ENCODE peak calls at places on chromosomes 7 and 10, in seven cellular contexts. One of them, this sample, is unnamed.
A peak's percentile ranks its signal among the peaks of the same experiment; 100 is the strongest.

GRCh38 chr10:61463035-61463909 is 10.1 kb upstream of the TMEM26 start:
- DNase-seq in ovary: no peak
- DNase-seq in left ventricle myocardium inferior: no peak
- DNase-seq in Calu3: no peak
- DNase-seq in psoas muscle: no peak
- DNase-seq in Caco-2: no peak
- DNase-seq in kidney epithelial cell: no peak
- DNase-seq in this sample: peak; percentile 67

GRCh38 chr10:89216056-89216455 is 8.9 kb upstream of the CH25H start:
- DNase-seq in ovary: no peak
- DNase-seq in left ventricle myocardium inferior: no peak
- DNase-seq in Calu3: no peak
- DNase-seq in psoas muscle: no peak
- DNase-seq in Caco-2: no peak
- DNase-seq in kidney epithelial cell: no peak
- DNase-seq in this sample: no peak

GRCh38 chr7:24378871-24379608 is 95.0 kb downstream of the NPY start:
- DNase-seq in ovary: no peak
- DNase-seq in left ventricle myocardium inferior: no peak
- DNase-seq in Calu3: peak; percentile 67
- DNase-seq in psoas muscle: no peak
- DNase-seq in Caco-2: no peak
- DNase-seq in kidney epithelial cell: peak; percentile 71
- DNase-seq in this sample: no peak

GRCh38 chr7:6128205-6128604 is 97.0 kb downstream of the ANKRD61 start:
- DNase-seq in ovary: no peak
- DNase-seq in left ventricle myocardium inferior: no peak
- DNase-seq in Calu3: no peak
- DNase-seq in psoas muscle: no peak
- DNase-seq in Caco-2: no peak
- DNase-seq in kidney epithelial cell: no peak
- DNase-seq in this sample: no peak

GRCh38 chr10:30986027-30986672 is 45.5 kb downstream of the ZNF438 start:
- DNase-seq in ovary: no peak
- DNase-seq in left ventricle myocardium inferior: no peak
- DNase-seq in Calu3: no peak
- DNase-seq in psoas muscle: no peak
- DNase-seq in Caco-2: no peak
- DNase-seq in kidney epithelial cell: no peak
- DNase-seq in this sample: no peak

GRCh38 chr7:30068117-30068516 is 39.9 kb downstream of the PLEKHA8 start:
- DNase-seq in ovary: no peak
- DNase-seq in left ventricle myocardium inferior: no peak
- DNase-seq in Calu3: no peak
- DNase-seq in psoas muscle: no peak
- DNase-seq in Caco-2: no peak
- DNase-seq in kidney epithelial cell: peak; percentile 47
- DNase-seq in this sample: peak; percentile 82

GRCh38 chr10:15558136-15558535 is 161.6 kb downstream of the ITGA8 start:
- DNase-seq in ovary: no peak
- DNase-seq in left ventricle myocardium inferior: no peak
- DNase-seq in Calu3: no peak
- DNase-seq in psoas muscle: no peak
- DNase-seq in Caco-2: no peak
- DNase-seq in kidney epithelial cell: no peak
- DNase-seq in this sample: peak; percentile 92

GRCh38 chr10:65818990-65819389 is 1106.8 kb upstream of the LRRTM3 start:
- DNase-seq in ovary: no peak
- DNase-seq in left ventricle myocardium inferior: no peak
- DNase-seq in Calu3: no peak
- DNase-seq in psoas muscle: no peak
- DNase-seq in Caco-2: no peak
- DNase-seq in kidney epithelial cell: no peak
- DNase-seq in this sample: no peak

GRCh38 chr7:142883145-142883544 is 2.4 kb downstream of the TRPV6 start:
- DNase-seq in ovary: no peak
- DNase-seq in left ventricle myocardium inferior: no peak
- DNase-seq in Calu3: no peak
- DNase-seq in psoas muscle: no peak
- DNase-seq in Caco-2: no peak
- DNase-seq in kidney epithelial cell: no peak
- DNase-seq in this sample: no peak

GRCh38 chr10:70806841-70807240 is 8.9 kb upstream of the SGPL1 start:
- DNase-seq in ovary: no peak
- DNase-seq in left ventricle myocardium inferior: no peak
- DNase-seq in Calu3: no peak
- DNase-seq in psoas muscle: no peak
- DNase-seq in Caco-2: no peak
- DNase-seq in kidney epithelial cell: no peak
- DNase-seq in this sample: no peak

GRCh38 chr10:128047337-128047736 is 78.9 kb downstream of the MKI67 start:
- DNase-seq in ovary: peak; percentile 10
- DNase-seq in left ventricle myocardium inferior: peak; percentile 71
- DNase-seq in Calu3: peak; percentile 82
- DNase-seq in psoas muscle: peak; percentile 55
- DNase-seq in Caco-2: peak; percentile 53
- DNase-seq in kidney epithelial cell: peak; percentile 78
- DNase-seq in this sample: no peak

GRCh38 chr7:29471444-29472138 is 92.0 kb upstream of the PRR15 start:
- DNase-seq in ovary: no peak
- DNase-seq in left ventricle myocardium inferior: no peak
- DNase-seq in Calu3: no peak
- DNase-seq in psoas muscle: no peak
- DNase-seq in Caco-2: peak; percentile 59
- DNase-seq in kidney epithelial cell: no peak
- DNase-seq in this sample: no peak

GRCh38 chr7:34652784-34653183 is 5.2 kb upstream of the NPSR1 start:
- DNase-seq in ovary: no peak
- DNase-seq in left ventricle myocardium inferior: no peak
- DNase-seq in Calu3: peak; percentile 67
- DNase-seq in psoas muscle: no peak
- DNase-seq in Caco-2: peak; percentile 43
- DNase-seq in kidney epithelial cell: no peak
- DNase-seq in this sample: no peak

GRCh38 chr7:155355745-155356144 is 58.1 kb downstream of the INSIG1 start:
- DNase-seq in ovary: no peak
- DNase-seq in left ventricle myocardium inferior: no peak
- DNase-seq in Calu3: no peak
- DNase-seq in psoas muscle: no peak
- DNase-seq in Caco-2: no peak
- DNase-seq in kidney epithelial cell: no peak
- DNase-seq in this sample: no peak

GRCh38 chr10:55629792-55630490 is 731.1 kb downstream of the ZWINT start:
- DNase-seq in ovary: no peak
- DNase-seq in left ventricle myocardium inferior: no peak
- DNase-seq in Calu3: no peak
- DNase-seq in psoas muscle: peak; percentile 18
- DNase-seq in Caco-2: no peak
- DNase-seq in kidney epithelial cell: no peak
- DNase-seq in this sample: no peak

GRCh38 chr10:43693602-43694001 is 44.9 kb upstream of the ZNF32 start:
- DNase-seq in ovary: no peak
- DNase-seq in left ventricle myocardium inferior: no peak
- DNase-seq in Calu3: no peak
- DNase-seq in psoas muscle: no peak
- DNase-seq in Caco-2: no peak
- DNase-seq in kidney epithelial cell: no peak
- DNase-seq in this sample: no peak

GRCh38 chr10:124414077-124414476 is 4.6 kb downstream of the OAT start:
- DNase-seq in ovary: no peak
- DNase-seq in left ventricle myocardium inferior: no peak
- DNase-seq in Calu3: no peak
- DNase-seq in psoas muscle: no peak
- DNase-seq in Caco-2: no peak
- DNase-seq in kidney epithelial cell: no peak
- DNase-seq in this sample: no peak

GRCh38 chr10:61896854-61897661 is 4.4 kb upstream of the ARID5B start:
- DNase-seq in ovary: peak; percentile 56
- DNase-seq in left ventricle myocardium inferior: peak; percentile 38
- DNase-seq in Calu3: peak; percentile 71
- DNase-seq in psoas muscle: peak; percentile 53
- DNase-seq in Caco-2: peak; percentile 78
- DNase-seq in kidney epithelial cell: no peak
- DNase-seq in this sample: no peak

GRCh38 chr10:99682752-99683151 is 23.4 kb downstream of the ENTPD7 start:
- DNase-seq in ovary: no peak
- DNase-seq in left ventricle myocardium inferior: no peak
- DNase-seq in Calu3: no peak
- DNase-seq in psoas muscle: no peak
- DNase-seq in Caco-2: no peak
- DNase-seq in kidney epithelial cell: no peak
- DNase-seq in this sample: no peak

GRCh38 chr7:100053201-100053600 is 3.6 kb downstream of the ZSCAN21 start:
- DNase-seq in ovary: no peak
- DNase-seq in left ventricle myocardium inferior: no peak
- DNase-seq in Calu3: peak; percentile 40
- DNase-seq in psoas muscle: peak; percentile 32
- DNase-seq in Caco-2: peak; percentile 60
- DNase-seq in kidney epithelial cell: no peak
- DNase-seq in this sample: no peak

GRCh38 chr7:26910221-26910620 is 45.8 kb upstream of the SKAP2 start:
- DNase-seq in ovary: peak; percentile 49
- DNase-seq in left ventricle myocardium inferior: no peak
- DNase-seq in Calu3: peak; percentile 74
- DNase-seq in psoas muscle: no peak
- DNase-seq in Caco-2: no peak
- DNase-seq in kidney epithelial cell: peak; percentile 26
- DNase-seq in this sample: peak; percentile 39

GRCh38 chr7:105806592-105807266 is 69.7 kb downstream of the ATXN7L1 start:
- DNase-seq in ovary: no peak
- DNase-seq in left ventricle myocardium inferior: no peak
- DNase-seq in Calu3: peak; percentile 66
- DNase-seq in psoas muscle: no peak
- DNase-seq in Caco-2: no peak
- DNase-seq in kidney epithelial cell: peak; percentile 45
- DNase-seq in this sample: no peak

GRCh38 chr7:51251292-51251691 is 65.3 kb downstream of the COBL start:
- DNase-seq in ovary: no peak
- DNase-seq in left ventricle myocardium inferior: no peak
- DNase-seq in Calu3: no peak
- DNase-seq in psoas muscle: no peak
- DNase-seq in Caco-2: no peak
- DNase-seq in kidney epithelial cell: no peak
- DNase-seq in this sample: no peak

DNA sequence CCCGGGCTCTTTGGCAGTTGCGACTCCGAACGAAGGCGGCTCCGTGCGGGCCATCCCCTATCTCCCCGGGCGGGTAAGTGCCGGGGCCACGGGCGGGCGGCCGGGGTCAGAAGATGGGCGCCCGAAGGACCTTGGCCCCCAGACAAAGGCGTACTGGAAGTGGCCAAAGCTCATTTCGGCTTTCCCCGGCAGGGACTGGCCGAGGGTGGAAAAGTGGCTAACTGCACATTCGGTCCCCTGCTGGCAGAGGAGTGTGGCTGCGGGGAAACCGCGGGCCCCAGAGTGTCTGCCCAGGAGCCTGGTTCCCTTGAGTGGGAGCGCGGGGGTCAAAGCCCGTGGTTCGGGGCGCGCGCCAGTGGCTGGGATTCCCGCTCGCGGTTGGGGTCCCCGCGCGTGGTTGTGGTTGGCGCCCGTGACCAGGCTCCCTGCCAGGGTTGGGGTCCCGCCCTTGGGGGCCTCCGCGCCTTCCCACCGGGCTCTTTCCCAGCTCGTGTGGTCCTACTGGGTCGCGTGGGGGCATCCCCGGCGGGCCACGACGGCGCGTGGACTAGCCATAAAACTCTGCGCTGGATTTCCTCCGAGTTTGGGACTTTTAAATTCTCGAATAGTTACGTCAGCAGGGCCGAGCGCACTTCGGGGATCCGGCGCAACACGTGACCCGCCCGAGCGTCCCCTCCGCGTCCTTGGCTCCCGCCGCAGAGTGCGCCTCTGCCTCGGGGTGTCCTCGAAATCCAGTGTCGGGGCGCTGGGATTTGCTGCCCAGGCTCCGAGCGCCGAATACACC is 124.4 kb downstream of the TACC2 start:
- DNase-seq in ovary: peak; percentile 82
- DNase-seq in left ventricle myocardium inferior: peak; percentile 73
- DNase-seq in Calu3: peak; percentile 74
- DNase-seq in psoas muscle: peak; percentile 73
- DNase-seq in Caco-2: peak; percentile 90
- DNase-seq in kidney epithelial cell: no peak
- DNase-seq in this sample: no peak
- TF ChIP-seq CTCF in ovary: peak; percentile 35
- TF ChIP-seq CTCF in left ventricle myocardium inferior: peak; percentile 54
- TF ChIP-seq CTCF in Calu3: peak; percentile 54
- TF ChIP-seq CTCF in psoas muscle: peak; percentile 42
- TF ChIP-seq CTCF in Caco-2: peak; percentile 85
- TF ChIP-seq CTCF in kidney epithelial cell: peak; percentile 61
- TF ChIP-seq CTCF in this sample: peak; percentile 66

DNA sequence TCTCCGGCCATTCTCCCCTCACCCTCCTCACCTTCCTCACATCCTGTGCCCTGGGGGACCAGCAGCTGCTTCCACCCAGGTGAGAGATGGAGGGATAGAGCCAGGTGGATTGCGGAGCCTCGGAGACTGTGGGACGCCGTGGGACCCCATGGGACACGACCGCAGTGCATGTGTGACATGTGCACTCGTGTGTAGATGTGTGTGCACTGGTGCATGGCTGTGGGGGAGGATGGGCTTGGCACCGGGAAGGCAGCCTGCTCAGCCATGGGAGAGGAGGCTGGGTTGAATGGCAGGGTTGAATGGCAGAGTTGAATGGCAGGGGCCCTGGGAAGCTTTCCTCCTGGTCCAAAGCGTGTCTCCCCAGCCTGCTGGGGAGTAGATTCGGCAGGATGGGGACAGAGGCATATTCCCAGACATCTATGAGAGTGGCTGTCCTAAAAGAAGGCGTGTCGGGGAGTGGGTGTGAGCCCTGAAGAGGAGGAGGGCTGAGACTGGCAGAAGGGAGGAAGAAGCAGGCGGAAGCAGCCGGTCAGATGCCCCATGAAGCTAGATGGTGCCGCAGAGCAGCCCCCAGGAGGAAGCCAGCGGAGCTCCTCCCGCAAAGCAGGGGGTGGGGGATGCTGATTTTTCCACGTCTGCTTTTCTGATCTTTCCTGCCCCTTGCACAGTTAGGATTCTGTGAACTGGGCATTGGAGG is 815 bp downstream of the GIMAP8 start:
- DNase-seq in ovary: no peak
- DNase-seq in left ventricle myocardium inferior: peak; percentile 60
- DNase-seq in Calu3: no peak
- DNase-seq in psoas muscle: peak; percentile 40
- DNase-seq in Caco-2: no peak
- DNase-seq in kidney epithelial cell: no peak
- DNase-seq in this sample: no peak
- TF ChIP-seq CTCF in ovary: no peak
- TF ChIP-seq CTCF in left ventricle myocardium inferior: no peak
- TF ChIP-seq CTCF in Calu3: no peak
- TF ChIP-seq CTCF in psoas muscle: no peak
- TF ChIP-seq CTCF in Caco-2: no peak
- TF ChIP-seq CTCF in kidney epithelial cell: no peak
- TF ChIP-seq CTCF in this sample: no peak

GRCh38 chr10:130167707-130168106 is 31.5 kb downstream of the GLRX3 start:
- DNase-seq in ovary: no peak
- DNase-seq in left ventricle myocardium inferior: no peak
- DNase-seq in Calu3: no peak
- DNase-seq in psoas muscle: no peak
- DNase-seq in Caco-2: no peak
- DNase-seq in kidney epithelial cell: no peak
- DNase-seq in this sample: no peak
- TF ChIP-seq CTCF in ovary: no peak
- TF ChIP-seq CTCF in left ventricle myocardium inferior: no peak
- TF ChIP-seq CTCF in Calu3: no peak
- TF ChIP-seq CTCF in psoas muscle: no peak
- TF ChIP-seq CTCF in Caco-2: no peak
- TF ChIP-seq CTCF in kidney epithelial cell: no peak
- TF ChIP-seq CTCF in this sample: no peak

GRCh38 chr7:114426824-114427223 is 12.2 kb downstream of the FOXP2 start:
- DNase-seq in ovary: no peak
- DNase-seq in left ventricle myocardium inferior: no peak
- DNase-seq in Calu3: no peak
- DNase-seq in psoas muscle: no peak
- DNase-seq in Caco-2: no peak
- DNase-seq in kidney epithelial cell: no peak
- DNase-seq in this sample: no peak
- TF ChIP-seq CTCF in ovary: peak; percentile 10
- TF ChIP-seq CTCF in left ventricle myocardium inferior: peak; percentile 31
- TF ChIP-seq CTCF in Calu3: peak; percentile 30
- TF ChIP-seq CTCF in psoas muscle: peak; percentile 36
- TF ChIP-seq CTCF in Caco-2: no peak
- TF ChIP-seq CTCF in kidney epithelial cell: peak; percentile 44
- TF ChIP-seq CTCF in this sample: peak; percentile 45